ENCODE peak calls at places on chromosomes 7 and 10, in four cellular contexts. T is mesenchymal stem cell; R is CD8-positive, alpha-beta T cell; N is HCT116. I is an unnamed sample. For H3K4me1, the result is how much of the 10 kb centered on the place peaks cover.

GRCh38 chr7:112193915-112194502 is 12.2 kb downstream of the DOCK4 start:
- DNase-seq in T (no peak), R (no peak), N (no peak), I (no peak)

GRCh38 chr7:92880212-92881090 is 44.1 kb upstream of the CDK6 start:
- DNase-seq in T (no peak), R (no peak), N (peak), I (peak)

GRCh38 chr7:51350195-51350896 is 33.7 kb upstream of the COBL start:
- DNase-seq in T (peak), R (no peak), N (peak), I (no peak)

GRCh38 chr10:115572740-115573455 is 479.7 kb downstream of the ATRNL1 start:
- DNase-seq in T (no peak), R (no peak), N (peak), I (peak)

GRCh38 chr10:91691255-91691654 is 58.4 kb upstream of the PPP1R3C start:
- DNase-seq in T (no peak), R (no peak), N (no peak), I (no peak)

GRCh38 chr10:46084321-46085165 is 38.5 kb upstream of the MSMB start:
- DNase-seq in T (peak), R (no peak), N (no peak), I (no peak)

GRCh38 chr10:77320852-77321496 is 316.6 kb downstream of the KCNMA1 start:
- DNase-seq in T (peak), R (no peak), N (no peak), I (no peak)

GRCh38 chr7:151857866-151858440 is 19.0 kb downstream of the PRKAG2 start:
- DNase-seq in T (no peak), R (no peak), N (no peak), I (no peak)

GRCh38 chr7:47622946-47623640 is 41.2 kb upstream of the TNS3 start:
- DNase-seq in T (peak), R (no peak), N (no peak), I (no peak)

GRCh38 chr7:22787936-22788335 is 34.7 kb downstream of the TOMM7 start:
- DNase-seq in T (no peak), R (no peak), N (no peak), I (no peak)

GRCh38 chr7:6435486-6436384 is 12.0 kb downstream of the DAGLB start:
- DNase-seq in T (peak), R (peak), N (no peak), I (peak)

GRCh38 chr10:100766693-100767427 is 21.5 kb downstream of the PAX2 start:
- DNase-seq in T (no peak), R (no peak), N (no peak), I (no peak)

GRCh38 chr10:99807786-99808185 is 25.3 kb downstream of the ABCC2 start:
- DNase-seq in T (no peak), R (no peak), N (no peak), I (no peak)

GRCh38 chr10:91051834-91052233 is 130.9 kb upstream of the ANKRD1 start:
- DNase-seq in T (no peak), R (no peak), N (no peak), I (no peak)

GRCh38 chr7:22700559-22701002 is 26.4 kb upstream of the IL6 start:
- DNase-seq in T (peak), R (no peak), N (no peak), I (no peak)

GRCh38 chr7:22858640-22859561 is 36.3 kb upstream of the TOMM7 start:
- DNase-seq in T (peak), R (no peak), N (peak), I (no peak)

GRCh38 chr10:116120688-116121087 is 152.3 kb downstream of the GFRA1 start:
- DNase-seq in T (no peak), R (no peak), N (no peak), I (no peak)

GRCh38 chr7:132650498-132650897 is 74.2 kb upstream of the PLXNA4 start:
- DNase-seq in T (peak), R (no peak), N (no peak), I (no peak)

GRCh38 chr10:9550810-9551209 is 1466.9 kb upstream of the CELF2 start:
- DNase-seq in T (peak), R (no peak), N (no peak), I (no peak)

GRCh38 chr10:124125305-124126116 is 32.1 kb upstream of the CHST15 start:
- DNase-seq in T (no peak), R (no peak), N (peak), I (no peak)

GRCh38 chr7:151882734-151883133 is 5.8 kb upstream of the PRKAG2 start:
- DNase-seq in T (no peak), R (no peak), N (no peak), I (no peak)

GRCh38 chr7:46007194-46007593 is 86.1 kb upstream of the IGFBP3 start:
- DNase-seq in T (peak), R (no peak), N (no peak), I (no peak)

GRCh38 chr7:134174797-134175261 is 47.7 kb downstream of the LRGUK start:
- DNase-seq in T (peak), R (no peak), N (peak), I (no peak)

GRCh38 chr10:108290823-108291222 is 1126.3 kb upstream of the SORCS1 start:
- DNase-seq in T (no peak), R (no peak), N (no peak), I (no peak)

GRCh38 chr7:138024334-138024691 is 22.4 kb upstream of the CREB3L2 start:
- DNase-seq in T (no peak), R (no peak), N (no peak), I (no peak)
- H3K4me1 ChIP-seq in T (under half), R (under half), N (under half), I (under half)

GRCh38 chr7:117672433-117672832 is 192.6 kb downstream of the CFTR start:
- DNase-seq in T (no peak), R (no peak), N (no peak), I (no peak)

GRCh38 chr7:117674617-117675016 is 194.8 kb downstream of the CFTR start:
- DNase-seq in T (no peak), R (no peak), N (no peak), I (no peak)

GRCh38 chr7:117673367-117673766 is 193.5 kb downstream of the CFTR start:
- DNase-seq in T (peak), R (no peak), N (no peak), I (no peak)

GRCh38 chr7:117675519-117676137 is 195.8 kb downstream of the CFTR start:
- DNase-seq in T (peak), R (no peak), N (no peak), I (no peak)

GRCh38 chr7:117673839-117674238 is 194.0 kb downstream of the CFTR start:
- DNase-seq in T (peak), R (no peak), N (peak), I (no peak)
- H3K4me3 ChIP-seq in T (no peak), R (no peak), N (no peak), I (no peak)

DNA sequence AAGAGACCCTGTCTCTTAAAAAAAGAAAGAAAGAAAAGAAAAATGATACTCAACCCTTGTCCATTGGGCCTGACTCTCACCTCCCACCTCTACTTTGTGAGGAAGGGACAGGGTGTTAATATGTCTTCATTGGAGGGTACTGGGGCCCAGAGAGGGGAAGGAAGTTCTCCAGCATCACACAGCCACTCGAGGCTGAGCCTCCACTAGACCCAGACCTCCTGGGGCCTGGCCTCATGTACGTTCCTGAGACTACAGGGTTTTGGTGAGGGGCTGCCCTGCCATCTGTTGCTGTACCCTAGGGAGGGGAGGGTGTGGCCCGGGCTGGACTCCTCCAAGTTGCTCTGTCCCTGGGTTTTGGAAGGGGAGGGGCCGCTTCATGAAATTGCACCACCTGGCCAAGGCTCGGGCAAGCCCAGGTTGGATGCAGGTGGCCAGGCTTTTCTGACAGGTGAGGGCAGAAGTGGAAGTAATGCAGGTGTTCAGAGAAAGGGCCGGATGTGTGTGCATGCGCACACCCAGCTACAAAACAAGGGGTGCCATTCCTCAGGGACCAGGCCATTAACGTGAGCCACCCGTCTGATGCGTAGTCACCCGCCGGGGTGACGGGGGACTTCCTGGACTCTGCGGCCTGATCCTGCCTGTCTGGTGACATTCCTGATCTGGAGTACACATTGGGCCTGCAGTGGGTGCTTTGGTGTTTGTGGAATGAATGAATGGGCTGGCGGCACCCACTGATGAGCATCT is 21.7 kb downstream of the GTF2IRD1 start:
- DNase-seq in T (no peak), R (no peak), N (no peak), I (no peak)
- H3K4me1 ChIP-seq in T (under half), R (under half), N (half or more), I (under half)

GRCh38 chr10:624605-625334 is 64.7 kb downstream of the DIP2C start:
- DNase-seq in T (peak), R (no peak), N (no peak), I (no peak)

GRCh38 chr10:624312-624604 is 65.2 kb downstream of the DIP2C start:
- DNase-seq in T (no peak), R (no peak), N (no peak), I (no peak)

GRCh38 chr10:625751-626711 is 63.4 kb downstream of the DIP2C start:
- DNase-seq in T (peak), R (no peak), N (no peak), I (no peak)

GRCh38 chr10:623477-624311 is 65.8 kb downstream of the DIP2C start:
- DNase-seq in T (no peak), R (no peak), N (no peak), I (no peak)

DNA sequence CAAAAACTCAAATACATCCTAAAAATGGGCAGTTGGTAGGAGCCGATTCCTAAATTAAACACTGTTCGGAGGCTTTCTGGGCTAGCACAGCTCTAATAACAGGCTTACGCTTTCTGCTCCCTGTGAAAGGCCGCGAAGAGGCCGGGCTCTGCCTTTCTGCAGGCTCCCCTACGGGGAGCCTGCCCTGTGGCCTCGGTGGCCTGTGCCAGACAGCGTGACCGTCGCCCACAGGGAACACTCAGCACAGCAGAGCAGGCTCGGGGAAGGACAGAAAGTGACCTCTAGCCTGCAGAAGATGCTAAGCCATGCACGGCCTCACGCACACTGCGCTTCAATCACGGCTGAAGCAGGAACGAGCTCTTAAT is 64.2 kb downstream of the DIP2C start:
- DNase-seq in T (peak), R (no peak), N (no peak), I (no peak)
- H3K4me3 ChIP-seq in T (peak), R (no peak), N (no peak), I (no peak)

DNA sequence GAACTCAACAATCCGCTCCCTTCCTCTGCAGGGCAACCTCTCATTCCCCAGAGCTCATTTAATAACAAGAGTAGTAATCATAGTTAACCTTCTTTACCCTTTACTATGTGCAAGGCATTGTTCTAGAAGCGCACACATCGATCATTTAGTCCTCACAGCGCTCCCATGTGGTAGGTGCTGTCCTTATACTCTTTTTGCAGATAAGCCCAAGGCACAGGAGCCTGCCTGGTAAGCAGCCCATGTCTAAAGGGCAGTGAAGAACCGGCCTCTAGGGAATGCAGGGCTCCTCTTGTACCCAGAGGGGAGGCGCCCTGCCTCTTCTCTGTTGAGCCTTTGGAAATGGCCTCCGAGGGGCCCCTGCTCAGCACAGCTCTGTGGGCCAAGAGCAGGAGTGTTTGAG is 14.3 kb downstream of the CHST3 start:
- DNase-seq in T (no peak), R (no peak), N (no peak), I (no peak)
- H3K4me1 ChIP-seq in T (under half), R (under half), N (under half), I (under half)

DNA sequence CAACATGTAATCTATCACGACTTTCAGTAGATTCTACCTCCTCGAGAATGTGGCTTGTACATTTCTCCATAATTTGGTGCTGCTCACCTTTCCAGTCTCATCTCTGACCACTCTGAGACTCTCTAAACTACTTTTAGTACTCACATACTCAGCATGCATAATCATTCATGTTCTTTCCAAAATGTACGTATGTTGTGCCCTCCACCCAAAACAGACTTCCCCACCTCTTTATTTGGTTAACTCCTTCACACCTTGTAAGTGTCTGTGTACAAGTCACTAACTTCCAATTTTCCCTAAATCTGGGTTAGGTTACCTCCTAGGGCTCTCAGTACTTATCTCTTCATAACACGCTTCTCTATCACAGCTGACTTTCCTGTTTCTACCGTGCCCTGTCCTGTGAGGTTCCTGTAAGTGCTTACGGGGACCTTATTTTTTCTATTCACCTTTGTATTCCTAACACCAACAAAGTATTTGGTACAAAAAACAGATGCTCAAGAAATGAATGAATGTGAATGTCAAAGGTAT is 186.2 kb upstream of the MKLN1 start:
- DNase-seq in T (no peak), R (no peak), N (no peak), I (no peak)
- H3K4me3 ChIP-seq in T (no peak), R (no peak), N (no peak), I (no peak)

GRCh38 chr7:130904031-130904757 is 170.2 kb upstream of the KLF14 start:
- DNase-seq in T (peak), R (no peak), N (peak), I (no peak)

GRCh38 chr7:130902755-130903357 is 168.8 kb upstream of the KLF14 start:
- DNase-seq in T (peak), R (no peak), N (no peak), I (no peak)

GRCh38 chr7:130901209-130901783 is 167.3 kb upstream of the KLF14 start:
- DNase-seq in T (peak), R (no peak), N (peak), I (no peak)

GRCh38 chr7:130904792-130905191 is 170.8 kb upstream of the KLF14 start:
- DNase-seq in T (peak), R (no peak), N (no peak), I (no peak)

DNA sequence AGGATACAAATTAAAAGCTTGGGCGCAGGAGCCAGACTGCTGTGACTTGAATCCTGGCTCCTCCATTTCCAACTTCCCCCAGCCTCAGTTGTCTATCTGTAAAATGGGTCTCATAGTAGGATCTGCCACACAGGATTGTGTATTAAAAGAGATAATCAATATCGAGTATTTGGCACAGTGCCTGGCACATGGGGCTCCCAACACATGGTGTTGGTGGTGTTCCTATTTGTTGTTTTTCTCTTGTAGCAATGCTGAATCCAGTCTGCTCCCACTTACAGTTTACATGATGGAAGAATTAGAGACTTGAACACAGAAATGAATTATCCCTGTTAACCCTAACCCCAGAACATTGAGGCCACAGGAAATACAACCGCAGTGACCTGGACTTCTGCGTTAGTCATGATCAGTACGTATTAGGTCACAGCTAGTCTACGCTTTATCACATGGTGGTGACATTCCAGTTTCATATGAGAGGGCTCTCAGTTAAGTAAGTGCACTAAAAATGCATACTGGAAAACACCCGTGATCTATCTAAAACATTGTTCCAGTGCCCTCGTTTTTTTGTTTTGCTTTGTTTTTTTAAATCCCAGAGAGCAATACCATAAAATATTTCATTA is 169.5 kb upstream of the KLF14 start:
- DNase-seq in T (peak), R (no peak), N (no peak), I (no peak)
- H3K4me1 ChIP-seq in T (under half), R (under half), N (half or more), I (under half)